ENCODE peak calls at places on chromosomes 7 and 10, in nine cellular contexts. Q is HCT116, T is fibroblast of pulmonary artery, W is transverse colon, G is IMR-90, D is kidney epithelial cell, B is tibial artery, M is AG10803, N is SK-N-SH. L is an unnamed sample.

GRCh38 chr7:106890952-106891351 is 25.9 kb downstream of the PIK3CG start:
- DNase-seq in Q (no peak), T (no peak), W (no peak), G (no peak), D (no peak), B (no peak), M (no peak), N (no peak), L (no peak)

GRCh38 chr7:3482147-3482921 is 181.3 kb downstream of the SDK1 start:
- DNase-seq in Q (peak; percentile 18), T (peak; percentile 78), W (peak; percentile 15), G (peak; percentile 35), D (no peak), B (no peak), M (no peak), N (peak; percentile 52), L (peak; percentile 53)

GRCh38 chr7:35869810-35870209 is 69.0 kb downstream of the SEPTIN7 start:
- DNase-seq in Q (no peak), T (peak; percentile 43), W (no peak), G (peak; percentile 74), D (no peak), B (no peak), M (peak; percentile 77), N (no peak), L (no peak)

GRCh38 chr7:27165655-27166474 is 528 bp upstream of the HOXA9 start:
- DNase-seq in Q (no peak), T (no peak), W (no peak), G (no peak), D (no peak), B (no peak), M (peak; percentile 74), N (no peak), L (peak; percentile 67)

GRCh38 chr7:152025937-152026890 is 740 bp downstream of the GALNT11 start:
- DNase-seq in Q (no peak), T (no peak), W (no peak), G (no peak), D (no peak), B (no peak), M (no peak), N (no peak), L (no peak)

GRCh38 chr10:114856544-114857287 is 35.1 kb downstream of the FHIP2A start:
- DNase-seq in Q (no peak), T (peak; percentile 92), W (no peak), G (peak; percentile 90), D (peak; percentile 58), B (no peak), M (peak; percentile 90), N (no peak), L (peak; percentile 65)

GRCh38 chr10:110340821-110341220 is 36.1 kb upstream of the SMNDC1 start:
- DNase-seq in Q (no peak), T (no peak), W (no peak), G (peak; percentile 59), D (no peak), B (no peak), M (no peak), N (no peak), L (no peak)

GRCh38 chr10:13642293-13642692 is 55.5 kb downstream of the PRPF18 start:
- DNase-seq in Q (no peak), T (no peak), W (no peak), G (no peak), D (no peak), B (no peak), M (no peak), N (no peak), L (no peak)

GRCh38 chr10:14659626-14660196 is 115.0 kb downstream of the FAM107B start:
- DNase-seq in Q (no peak), T (no peak), W (peak; percentile 49), G (no peak), D (no peak), B (no peak), M (no peak), N (no peak), L (no peak)

GRCh38 chr7:101911800-101912705 is 94.6 kb downstream of the CUX1 start:
- DNase-seq in Q (no peak), T (peak; percentile 96), W (peak; percentile 44), G (peak; percentile 93), D (peak; percentile 69), B (peak; percentile 61), M (peak; percentile 71), N (no peak), L (no peak)

GRCh38 chr7:112462236-112462635 is 12.0 kb downstream of the IFRD1 start:
- DNase-seq in Q (no peak), T (peak; percentile 99), W (peak; percentile 34), G (peak; percentile 63), D (peak; percentile 73), B (peak; percentile 38), M (peak; percentile 91), N (no peak), L (peak; percentile 49)

GRCh38 chr7:85065306-85065705 is 121.5 kb downstream of the SEMA3D start:
- DNase-seq in Q (no peak), T (peak; percentile 71), W (no peak), G (peak; percentile 4), D (no peak), B (peak; percentile 34), M (peak; percentile 11), N (no peak), L (no peak)

GRCh38 chr7:50838675-50839377 is 56.1 kb upstream of the GRB10 start:
- DNase-seq in Q (no peak), T (peak; percentile 78), W (no peak), G (peak; percentile 79), D (no peak), B (peak; percentile 64), M (peak; percentile 66), N (no peak), L (peak; percentile 87)

GRCh38 chr7:126819197-126819484 is 433.6 kb downstream of the GRM8 start:
- DNase-seq in Q (no peak), T (no peak), W (no peak), G (no peak), D (no peak), B (no peak), M (no peak), N (no peak), L (no peak)

GRCh38 chr7:10940748-10941358 is 32.8 kb upstream of the PHF14 start:
- DNase-seq in Q (no peak), T (no peak), W (peak; percentile 14), G (no peak), D (no peak), B (no peak), M (no peak), N (peak; percentile 48), L (peak; percentile 7)

DNA sequence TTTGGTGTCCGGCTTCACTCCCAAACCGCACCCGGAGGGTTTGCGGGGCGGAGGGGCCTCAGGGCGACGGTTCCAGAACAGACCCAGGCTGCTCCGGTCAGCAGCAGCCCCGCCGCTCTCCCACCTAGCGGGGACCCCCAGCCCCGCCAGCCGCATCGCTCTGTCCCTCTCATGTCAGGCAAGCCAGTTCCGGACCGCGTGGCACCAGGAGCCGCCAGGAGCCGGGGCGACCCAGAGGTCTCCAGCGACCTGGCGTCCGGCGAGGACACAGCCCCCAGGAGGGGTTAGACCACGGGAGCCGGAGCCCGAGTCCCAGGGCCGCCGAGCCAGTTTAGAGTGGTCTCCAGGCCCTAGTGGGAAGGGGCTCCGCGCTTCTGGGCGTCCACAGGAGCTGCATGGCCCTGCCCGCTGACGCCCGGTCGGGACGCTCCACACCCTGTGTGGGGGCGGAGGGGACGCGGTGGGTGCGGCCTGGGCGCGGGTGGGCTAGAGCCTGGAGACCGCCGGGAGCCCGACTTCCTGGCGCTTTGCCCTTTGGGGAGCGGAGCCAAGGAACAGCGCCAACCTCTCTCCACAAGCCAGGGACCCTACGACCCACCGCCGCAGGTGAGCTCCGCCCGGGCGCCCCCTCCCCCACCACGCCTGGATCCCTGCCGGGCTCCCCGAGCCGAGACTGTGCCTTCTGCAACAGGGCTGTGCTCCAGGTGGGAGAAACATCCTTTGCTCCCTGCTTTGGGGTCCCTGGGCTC is 43.4 kb downstream of the ZNF117 start:
- DNase-seq in Q (no peak), T (no peak), W (no peak), G (no peak), D (no peak), B (no peak), M (no peak), N (peak; percentile 77), L (no peak)
- H3K4me3 ChIP-seq in Q (no peak overlapping the region), T (peak overlapping the region; percentile 22), W (no peak overlapping the region), G (no peak overlapping the region), D (peak overlapping the region; percentile 45), B (peak overlapping the region; percentile 24), M (no peak overlapping the region), N (peak overlapping the region; percentile 61), L (peak overlapping the region; percentile 58)

GRCh38 chr7:78443811-78444210 is 645.2 kb downstream of the PHTF2 start:
- DNase-seq in Q (peak; percentile 0), T (no peak), W (no peak), G (no peak), D (no peak), B (no peak), M (no peak), N (no peak), L (no peak)
- TF ChIP-seq CTCF in Q (no peak), T (no peak), W (no peak), G (no peak), D (no peak), B (no peak), M (no peak), N (no peak), L (no peak)

GRCh38 chr7:2479276-2480070 is 3.3 kb upstream of the GRIFIN start:
- DNase-seq in Q (no peak), T (no peak), W (no peak), G (no peak), D (no peak), B (no peak), M (no peak), N (no peak), L (no peak)

GRCh38 chr7:2480071-2480410 is 3.8 kb upstream of the GRIFIN start:
- DNase-seq in Q (no peak), T (no peak), W (no peak), G (peak; percentile 8), D (no peak), B (no peak), M (no peak), N (no peak), L (no peak)

GRCh38 chr7:2478387-2478760 is 2.2 kb upstream of the GRIFIN start:
- DNase-seq in Q (no peak), T (no peak), W (peak; percentile 80), G (no peak), D (no peak), B (peak; percentile 77), M (peak; percentile 84), N (no peak), L (peak; percentile 23)

GRCh38 chr7:2477447-2478386 is 1.5 kb upstream of the GRIFIN start:
- DNase-seq in Q (peak; percentile 16), T (peak; percentile 60), W (peak; percentile 74), G (peak; percentile 49), D (no peak), B (peak; percentile 42), M (peak; percentile 59), N (peak; percentile 100), L (peak; percentile 68)

DNA sequence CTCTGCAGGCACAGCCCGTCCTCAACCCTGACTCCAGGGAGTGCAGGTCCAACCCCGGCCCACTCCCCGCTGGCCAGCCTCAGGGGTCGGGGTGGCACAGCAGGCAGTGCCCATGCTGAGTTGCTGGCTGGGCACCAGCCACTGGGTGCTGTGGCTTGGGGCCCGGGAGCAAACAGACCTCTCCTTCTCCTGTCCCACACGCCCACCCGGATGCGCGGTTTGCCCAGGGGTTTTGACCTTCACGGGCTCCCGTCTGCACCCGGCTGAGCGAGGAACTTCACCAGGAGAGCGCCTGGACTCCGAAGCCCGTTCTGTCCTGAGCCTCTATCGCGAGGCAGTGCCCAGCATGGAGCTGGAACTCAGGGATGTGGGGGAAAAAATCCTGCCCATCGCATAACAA is 2.6 kb upstream of the GRIFIN start:
- DNase-seq in Q (no peak), T (no peak), W (no peak), G (no peak), D (no peak), B (no peak), M (no peak), N (no peak), L (no peak)
- H3K4me3 ChIP-seq in Q (no peak overlapping the region), T (no peak overlapping the region), W (no peak overlapping the region), G (no peak overlapping the region), D (no peak overlapping the region), B (peak overlapping the region; percentile 0), M (no peak overlapping the region), N (no peak overlapping the region), L (no peak overlapping the region)

GRCh38 chr10:90846746-90847145 is 11.1 kb downstream of the HTR7 start:
- DNase-seq in Q (no peak), T (no peak), W (no peak), G (peak; percentile 9), D (no peak), B (no peak), M (peak; percentile 9), N (no peak), L (no peak)
- TF ChIP-seq CTCF in Q (no peak), T (no peak), W (no peak), G (no peak), D (no peak), B (no peak), M (no peak), N (no peak), L (no peak)